ENCODE peak calls at places on chromosomes 2 and 18, in six cellular contexts. Z is HFFc6, U is kidney epithelial cell, O is PC-9, R is brain microvascular endothelial cell, E is psoas muscle. N is an unnamed sample.

GRCh38 chr2:174120346-174120745 is 128.0 kb downstream of the OLA1 start:
- DNase-seq in U (no peak), R (peak), Z (peak), O (peak), E (no peak), N (no peak)

GRCh38 chr18:39635966-39636365 is 2070.4 kb upstream of the CELF4 start:
- DNase-seq in U (no peak), O (no peak), R (no peak), Z (no peak), E (no peak), N (no peak)

GRCh38 chr2:113236367-113237159 is 42.2 kb downstream of the PAX8 start:
- DNase-seq in Z (no peak), R (no peak), E (no peak), U (no peak), O (peak), N (no peak)

GRCh38 chr18:34224423-34225217 is at the start of gene NOL4:
- DNase-seq in E (no peak), U (peak), R (no peak), Z (no peak), O (no peak), N (peak)

GRCh38 chr2:236718207-236718992 is 148.8 kb downstream of the ACKR3 start:
- DNase-seq in O (peak), Z (no peak), E (no peak), R (peak), U (no peak), N (no peak)

GRCh38 chr2:75200140-75200985 is 1.0 kb upstream of the TACR1 start:
- DNase-seq in Z (peak), R (no peak), E (peak), U (no peak), O (peak), N (peak)

GRCh38 chr18:13660510-13660909 is 65.8 kb downstream of the FAM210A start:
- DNase-seq in E (no peak), O (no peak), U (no peak), R (no peak), Z (no peak), N (no peak)

GRCh38 chr2:169694894-169695260 is 608 bp downstream of the PHOSPHO2 start:
- DNase-seq in Z (no peak), O (no peak), U (no peak), E (no peak), R (no peak), N (no peak)

GRCh38 chr2:227228061-227228667 is 63.7 kb downstream of the COL4A3 start:
- DNase-seq in U (peak), R (no peak), O (peak), E (peak), Z (no peak), N (no peak)

GRCh38 chr2:42906115-42906556 is 113.8 kb upstream of the HAAO start:
- DNase-seq in U (no peak), O (no peak), R (no peak), Z (no peak), E (no peak), N (no peak)

GRCh38 chr2:181235683-181236459 is 221.3 kb upstream of the ITGA4 start:
- DNase-seq in U (no peak), E (no peak), Z (no peak), O (no peak), R (no peak), N (peak)

GRCh38 chr2:13572466-13572865 is 855.7 kb downstream of the TRIB2 start:
- DNase-seq in Z (no peak), O (no peak), R (no peak), E (no peak), U (no peak), N (no peak)

GRCh38 chr2:138536302-138536701 is 34.7 kb downstream of the SPOPL start:
- DNase-seq in U (peak), Z (peak), O (no peak), R (no peak), E (no peak), N (no peak)

GRCh38 chr18:38552729-38553411 is 987.3 kb upstream of the CELF4 start:
- DNase-seq in U (no peak), R (no peak), E (no peak), Z (no peak), O (no peak), N (no peak)

GRCh38 chr2:216653093-216653799 is 20.0 kb downstream of the IGFBP2 start:
- DNase-seq in O (no peak), R (no peak), U (no peak), E (no peak), Z (no peak), N (no peak)

GRCh38 chr2:26080356-26080755 is 46.5 kb downstream of the RAB10 start:
- DNase-seq in E (no peak), O (no peak), R (no peak), U (no peak), Z (no peak), N (no peak)

GRCh38 chr2:135256531-135257258 is 204.6 kb downstream of the RAB3GAP1 start:
- DNase-seq in O (peak), R (peak), E (no peak), U (no peak), Z (peak), N (no peak)

GRCh38 chr18:10232062-10232461 is 222.4 kb upstream of the APCDD1 start:
- DNase-seq in R (no peak), O (no peak), U (no peak), Z (no peak), E (no peak), N (no peak)

GRCh38 chr2:3666613-3666975 is 8.6 kb downstream of the ALLC start:
- DNase-seq in Z (no peak), R (no peak), O (no peak), E (no peak), U (no peak), N (no peak)

GRCh38 chr2:223047260-223047761 is 4.7 kb upstream of the KCNE4 start:
- DNase-seq in R (peak), E (no peak), O (peak), Z (peak), U (no peak), N (no peak)

GRCh38 chr2:85277416-85278158 is 50.2 kb downstream of the TGOLN2 start:
- DNase-seq in Z (peak), O (no peak), R (peak), E (no peak), U (no peak), N (no peak)

GRCh38 chr2:74436111-74436803 is 5.5 kb downstream of the RTKN start:
- DNase-seq in E (no peak), R (no peak), U (no peak), Z (no peak), O (no peak), N (no peak)

GRCh38 chr18:60092073-60092472 is 192.3 kb downstream of the PMAIP1 start:
- DNase-seq in U (no peak), R (no peak), Z (no peak), E (no peak), O (no peak), N (no peak)

GRCh38 chr2:208033701-208034502 is 8.6 kb upstream of the PLEKHM3 start:
- DNase-seq in E (no peak), U (peak), O (peak), R (no peak), Z (peak), N (peak)

GRCh38 chr2:229387815-229388214 is 116.7 kb upstream of the PID1 start:
- DNase-seq in Z (no peak), U (no peak), R (no peak), O (no peak), E (no peak), N (no peak)

GRCh38 chr2:88096708-88097107 is 29.1 kb downstream of the SMYD1 start:
- DNase-seq in E (no peak), U (no peak), O (no peak), R (no peak), Z (no peak), N (no peak)

GRCh38 chr2:58535994-58536393 is 294.9 kb upstream of the FANCL start:
- DNase-seq in R (no peak), E (no peak), O (no peak), U (no peak), Z (no peak), N (no peak)

GRCh38 chr18:21112140-21112473 is 494 bp upstream of the ROCK1 start:
- DNase-seq in E (no peak), Z (no peak), R (no peak), U (no peak), O (no peak), N (no peak)

DNA sequence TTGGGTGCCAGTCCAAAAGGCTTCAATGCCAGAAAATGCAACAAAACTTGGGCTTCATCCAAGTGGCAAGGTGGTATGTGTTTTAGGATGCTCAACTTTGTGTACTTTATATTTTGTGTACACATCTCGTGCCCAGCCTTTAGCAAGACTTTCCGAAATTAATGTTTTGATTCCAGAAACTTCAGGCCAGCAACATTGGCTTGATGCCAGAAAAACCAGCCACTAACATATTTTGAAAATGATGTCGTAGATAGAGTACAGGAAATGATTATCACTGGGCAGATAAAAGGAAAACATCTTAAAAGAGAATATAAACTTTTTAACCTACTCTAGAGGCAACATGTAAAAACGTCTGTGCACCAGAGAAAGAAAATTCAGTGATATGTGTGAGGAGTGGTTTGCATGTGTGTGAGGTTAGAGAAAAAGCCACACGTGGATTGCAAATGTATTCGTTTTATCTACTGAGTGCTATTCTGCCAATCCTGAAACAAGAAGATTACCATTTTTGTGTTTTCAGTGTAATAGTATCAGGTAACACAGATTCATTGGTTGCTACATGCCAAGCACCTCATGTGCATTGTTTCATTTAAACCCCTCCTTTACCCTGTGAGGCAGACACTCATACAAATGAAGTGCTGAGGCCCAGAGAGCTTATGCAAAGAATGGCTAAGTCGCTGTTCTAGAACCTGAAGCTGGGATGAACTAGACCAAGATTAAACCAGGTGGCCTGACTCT is 264.8 kb downstream of the C1D start:
- DNase-seq in U (no peak), O (no peak), Z (peak), R (peak), E (no peak), N (no peak)
- TF ChIP-seq CTCF in U (no peak), O (no peak), Z (no peak), R (no peak), E (no peak), N (no peak)

GRCh38 chr2:176814740-176815367 is 397.7 kb upstream of the HNRNPA3 start:
- DNase-seq in Z (peak), O (no peak), E (no peak), R (no peak), U (no peak), N (peak)

GRCh38 chr2:176818653-176819052 is 393.9 kb upstream of the HNRNPA3 start:
- DNase-seq in O (no peak), U (no peak), Z (no peak), R (no peak), E (no peak), N (no peak)

GRCh38 chr2:176813526-176814179 is 398.9 kb upstream of the HNRNPA3 start:
- DNase-seq in Z (no peak), U (no peak), R (no peak), E (no peak), O (no peak), N (no peak)

GRCh38 chr2:176814274-176814673 is 398.3 kb upstream of the HNRNPA3 start:
- DNase-seq in O (no peak), U (no peak), Z (no peak), E (no peak), R (no peak), N (no peak)

GRCh38 chr2:176817061-176817565 is 395.5 kb upstream of the HNRNPA3 start:
- DNase-seq in O (no peak), Z (no peak), E (no peak), U (no peak), R (no peak), N (no peak)
- TF ChIP-seq CTCF in O (no peak), Z (peak), E (no peak), U (peak), R (peak), N (peak)

DNA sequence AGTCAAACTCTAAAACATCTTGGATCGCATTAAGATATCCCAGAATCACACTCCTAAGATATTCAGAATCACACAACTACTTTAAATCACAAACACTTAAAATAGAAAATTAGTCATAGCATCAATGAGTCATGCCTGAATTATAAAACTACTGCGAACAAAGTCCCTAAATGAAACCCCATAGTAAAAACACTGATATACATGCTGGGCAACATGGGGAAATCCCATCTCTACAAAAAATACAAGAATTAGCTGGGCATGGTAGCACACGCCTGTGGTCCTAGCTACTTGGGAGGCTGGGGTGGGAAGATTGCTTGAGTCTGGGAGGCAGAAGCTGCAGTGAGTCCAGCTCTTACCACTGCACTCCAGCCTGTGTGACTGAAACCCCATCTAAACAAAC is 101.7 kb downstream of the COBLL1 start:
- DNase-seq in U (no peak), R (peak), E (no peak), O (no peak), Z (peak), N (no peak)
- TF ChIP-seq CTCF in U (no peak), R (no peak), E (no peak), O (no peak), Z (no peak), N (no peak)

DNA sequence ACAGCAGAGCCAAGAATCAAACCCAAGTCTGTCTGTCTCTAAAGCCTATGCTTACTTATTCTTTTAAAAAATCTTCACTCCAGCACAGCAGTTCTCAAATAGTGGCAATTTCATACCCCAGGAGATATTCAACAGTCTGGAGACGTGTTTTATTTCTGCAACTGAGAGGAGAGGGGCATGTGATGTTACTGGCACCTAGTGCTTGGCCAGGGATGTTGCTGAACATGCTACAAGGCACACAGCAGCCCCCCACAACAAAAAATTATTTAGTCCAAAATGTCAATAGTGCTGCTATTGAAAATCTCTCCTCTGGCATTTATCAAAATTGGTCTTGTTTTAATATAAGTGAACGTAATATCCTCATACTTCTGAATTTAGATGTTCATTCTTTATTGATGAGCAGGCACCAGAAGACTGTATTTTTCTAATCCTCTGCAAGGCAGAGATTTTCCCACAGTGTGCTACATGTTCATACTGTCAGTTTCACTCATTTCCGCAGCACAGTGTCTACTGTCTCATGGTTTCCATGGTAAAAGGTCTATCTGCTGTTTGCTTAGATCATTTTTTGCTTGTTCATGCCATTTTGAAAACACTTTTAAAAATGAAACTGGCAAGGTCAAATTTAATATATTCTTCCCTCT is 90.5 kb downstream of the LRATD1 start:
- DNase-seq in R (no peak), U (no peak), O (no peak), E (no peak), Z (no peak), N (no peak)
- TF ChIP-seq CTCF in R (no peak), U (no peak), O (no peak), E (no peak), Z (no peak), N (no peak)

GRCh38 chr2:69514406-69514805 is 77.2 kb upstream of the NFU1 start:
- DNase-seq in R (peak), E (no peak), U (peak), O (no peak), Z (peak), N (no peak)
- TF ChIP-seq CTCF in R (peak), E (no peak), U (no peak), O (no peak), Z (no peak), N (no peak)

DNA sequence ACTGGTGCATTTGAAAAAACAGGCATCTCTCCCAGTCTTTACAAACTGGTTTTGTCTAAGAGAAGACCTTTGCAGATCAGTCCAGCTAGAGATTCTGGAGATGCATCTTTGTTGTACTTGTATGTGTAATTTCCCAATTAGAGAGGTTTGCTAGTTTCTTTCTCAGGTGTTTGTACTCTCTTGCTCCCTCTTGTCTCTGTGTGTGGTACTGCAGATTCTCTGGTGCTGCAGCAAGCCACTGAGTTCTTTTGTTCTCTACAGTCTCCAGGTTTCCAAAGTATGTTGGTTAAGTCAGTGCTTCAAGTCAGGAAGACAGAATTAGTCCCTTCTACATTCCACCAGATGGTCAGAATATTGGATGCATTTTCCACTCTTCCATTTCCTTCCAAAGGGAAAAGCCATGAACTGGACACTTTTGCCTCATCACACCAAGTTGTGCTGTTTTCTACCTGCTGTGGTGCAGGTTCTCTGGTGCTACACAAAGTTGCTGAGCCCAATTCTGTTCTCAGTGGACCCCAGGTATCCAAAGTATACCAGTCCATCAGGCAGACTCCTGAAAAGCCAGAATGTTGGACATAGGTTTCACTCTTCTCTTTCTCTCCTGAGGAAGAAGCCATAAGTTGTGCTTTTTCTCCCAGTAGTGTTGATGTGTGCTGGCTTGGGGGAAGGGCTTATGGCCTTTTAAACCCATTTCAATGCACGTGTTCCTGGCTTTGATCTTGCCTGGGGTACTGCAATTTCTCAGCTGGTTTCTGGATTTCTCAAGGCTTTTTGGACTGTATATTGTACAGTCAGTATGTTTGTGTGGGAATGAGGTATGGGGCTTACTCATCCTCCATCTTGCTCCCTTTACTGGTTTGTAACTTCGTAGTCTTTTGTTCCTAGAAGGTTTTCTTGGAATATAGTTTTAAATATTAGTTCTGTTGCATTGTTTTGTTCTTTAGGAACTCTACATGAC is 29.8 kb downstream of the EPC2 start:
- DNase-seq in E (no peak), Z (no peak), U (no peak), O (peak), R (no peak), N (peak)
- TF ChIP-seq CTCF in E (peak), Z (peak), U (peak), O (peak), R (peak), N (peak)

DNA sequence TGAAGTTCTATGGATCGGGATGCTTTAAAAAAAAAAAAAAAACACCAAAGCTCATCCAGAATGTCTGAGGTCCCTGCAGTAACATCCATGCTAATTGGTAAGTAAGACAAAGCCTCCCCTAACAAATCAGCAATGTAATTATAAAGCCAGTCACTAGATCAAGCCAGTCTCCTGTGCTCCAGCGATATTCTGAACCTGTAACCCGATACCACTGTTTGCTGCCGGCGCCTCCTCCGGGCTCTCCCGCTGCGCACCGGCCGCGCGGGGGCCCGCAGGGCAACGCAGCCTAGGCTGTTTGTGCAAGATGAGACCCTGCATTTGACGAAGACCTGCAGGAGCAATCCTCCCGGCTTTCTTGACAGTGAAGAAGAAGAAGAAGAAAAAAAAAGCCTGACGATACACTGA is 8.7 kb downstream of the SERTAD2 start:
- DNase-seq in U (no peak), Z (peak), R (peak), O (peak), E (peak), N (peak)
- TF ChIP-seq CTCF in U (peak), Z (peak), R (peak), O (peak), E (peak), N (peak)

N was measured in GM06990.